ENCODE peak calls at places on chromosome 20, in four cellular contexts. A is kidney, R is transverse colon, G is fibroblast of lung. I is an unnamed sample.

GRCh38 chr20:49685809-49686208 is 27.9 kb downstream of the B4GALT5 start:
- DNase-seq in A (no peak), R (no peak), G (peak), I (peak)

GRCh38 chr20:31595654-31596411 is 9.3 kb upstream of the ID1 start:
- DNase-seq in A (peak), R (peak), G (peak), I (peak)

GRCh38 chr20:289693-290080 is 863 bp downstream of the C20orf96 start:
- DNase-seq in A (peak), R (no peak), G (no peak), I (no peak)

GRCh38 chr20:24735263-24735662 is 213.8 kb upstream of the CST7 start:
- DNase-seq in A (no peak), R (no peak), G (peak), I (no peak)

GRCh38 chr20:44111712-44112335 is 75.2 kb downstream of the JPH2 start:
- DNase-seq in A (no peak), R (peak), G (peak), I (peak)

GRCh38 chr20:19937651-19938420 is 79.3 kb upstream of the NAA20 start:
- DNase-seq in A (no peak), R (no peak), G (no peak), I (no peak)

GRCh38 chr20:49701313-49701731 is 12.4 kb downstream of the B4GALT5 start:
- DNase-seq in A (no peak), R (no peak), G (peak), I (peak)

GRCh38 chr20:49482621-49483017 is at the start of gene KCNB1:
- DNase-seq in A (peak), R (peak), G (peak), I (peak)

GRCh38 chr20:58716476-58717277 is 24.1 kb downstream of the NPEPL1 start:
- DNase-seq in A (peak), R (peak), G (peak), I (no peak)

GRCh38 chr20:55216525-55217242 is 741.3 kb downstream of the DOK5 start:
- DNase-seq in A (no peak), R (no peak), G (peak), I (peak)

GRCh38 chr20:44961868-44962267 is 1.7 kb upstream of the TOMM34 start:
- DNase-seq in A (no peak), R (no peak), G (peak), I (peak)

GRCh38 chr20:42483694-42484303 is 705.9 kb downstream of the PTPRT start:
- DNase-seq in A (no peak), R (peak), G (no peak), I (no peak)

GRCh38 chr20:53316221-53316937 is 277.3 kb downstream of the ZNF217 start:
- DNase-seq in A (no peak), R (no peak), G (peak), I (no peak)

GRCh38 chr20:62616728-62617621 is 25.3 kb upstream of the SLCO4A1 start:
- DNase-seq in A (peak), R (peak), G (peak), I (peak)

GRCh38 chr20:50412069-50412468 is 98.1 kb upstream of the PTPN1 start:
- DNase-seq in A (peak), R (peak), G (no peak), I (no peak)

GRCh38 chr20:3811421-3812258 is 8.7 kb upstream of the AP5S1 start:
- DNase-seq in A (peak), R (peak), G (peak), I (peak)

GRCh38 chr20:49367113-49367512 is 89.3 kb upstream of the ZNFX1 start:
- DNase-seq in A (no peak), R (no peak), G (no peak), I (no peak)

GRCh38 chr20:1669304-1669703 is 11.7 kb upstream of the SIRPG start:
- DNase-seq in A (no peak), R (no peak), G (peak), I (peak)

GRCh38 chr20:46401478-46401860 is 4.9 kb downstream of the ELMO2 start:
- DNase-seq in A (no peak), R (no peak), G (no peak), I (no peak)
- H3K4me3 ChIP-seq in A (no peak), R (no peak), G (peak), I (no peak)

DNA sequence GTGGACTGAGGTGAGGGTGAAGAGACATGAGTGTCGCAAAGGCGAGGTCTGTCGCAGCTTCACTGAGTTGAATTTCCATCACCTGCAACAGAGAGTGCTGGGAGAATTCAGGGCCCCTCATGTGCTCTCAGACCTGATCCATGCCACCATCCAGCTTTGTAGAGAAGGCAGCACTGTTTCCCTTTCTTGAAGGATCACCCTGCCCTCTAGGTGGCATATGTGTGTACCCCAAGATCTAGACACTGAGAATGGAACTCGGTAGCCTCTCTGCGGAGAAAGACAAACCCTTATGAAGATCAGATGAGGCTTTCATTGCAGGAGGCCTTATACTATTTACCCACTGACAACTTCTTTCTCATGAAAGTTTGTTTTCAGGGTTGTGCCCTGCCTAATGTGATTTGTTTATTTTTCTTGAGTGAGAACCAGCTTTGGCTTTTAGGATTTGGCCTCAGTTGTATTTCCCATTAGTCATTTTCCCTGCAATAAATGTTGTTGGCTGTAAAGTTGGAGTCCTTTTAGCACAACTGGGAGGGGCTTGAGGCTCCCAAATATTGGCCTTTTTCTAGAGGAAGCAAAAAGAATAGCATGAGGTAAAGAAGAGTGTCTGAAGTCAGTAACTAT is 811.3 kb downstream of the DHX35 start:
- DNase-seq in A (no peak), R (no peak), G (peak), I (peak)
- TF ChIP-seq CTCF in A (no peak), R (no peak), G (no peak), I (no peak)

GRCh38 chr20:38164069-38164468 is 1.0 kb downstream of the TGM2 start:
- DNase-seq in A (peak), R (no peak), G (no peak), I (no peak)
- H3K4me3 ChIP-seq in A (peak), R (no peak), G (peak), I (no peak)

DNA sequence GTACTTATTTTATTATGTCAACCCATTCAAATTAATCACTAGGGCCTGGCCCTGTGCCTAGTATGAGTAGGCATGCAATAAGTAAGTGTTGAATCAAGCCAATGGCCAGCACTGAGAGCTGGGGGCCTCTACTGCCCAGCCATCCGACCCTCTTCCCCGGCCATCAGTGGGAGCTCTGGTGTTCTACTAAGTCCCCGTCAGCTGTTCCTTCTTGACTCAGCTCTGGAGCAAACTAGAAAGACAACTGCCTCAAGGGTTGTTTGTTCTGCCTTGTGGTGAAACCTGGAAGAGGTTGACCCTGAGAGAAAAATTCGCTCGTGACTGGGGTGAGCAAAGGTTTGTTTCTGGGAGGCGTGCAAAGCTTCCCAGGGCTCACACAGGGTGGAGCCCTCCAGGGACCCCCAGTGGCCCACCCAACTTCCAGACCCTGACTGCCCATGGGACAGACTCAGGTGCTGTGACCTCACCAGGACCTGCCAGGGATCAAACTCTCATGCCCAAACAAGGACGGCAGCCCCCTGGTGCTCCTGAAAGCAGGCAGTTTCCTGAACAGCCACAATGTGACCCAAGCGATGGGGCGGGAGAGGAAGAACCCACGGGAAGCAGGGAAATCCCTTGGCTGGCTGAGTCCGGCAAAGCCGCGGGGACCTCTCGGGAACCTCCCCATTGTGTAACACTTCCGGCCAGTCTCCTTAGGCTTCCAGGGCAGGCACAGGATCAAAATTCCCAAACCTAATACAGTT is 50.4 kb downstream of the BANF2 start:
- DNase-seq in A (peak), R (peak), G (peak), I (peak)
- TF ChIP-seq CTCF in A (no peak), R (no peak), G (no peak), I (no peak)

GRCh38 chr20:13996265-13996664 is 949 bp downstream of the MACROD2 start:
- DNase-seq in A (no peak), R (no peak), G (no peak), I (no peak)

GRCh38 chr20:13995086-13995665 is at the start of gene MACROD2:
- DNase-seq in A (peak), R (peak), G (peak), I (peak)

GRCh38 chr20:13990465-13990864 is at the start of gene SEL1L2:
- DNase-seq in A (no peak), R (no peak), G (no peak), I (no peak)

GRCh38 chr20:13991311-13991710 is 897 bp upstream of the SEL1L2 start:
- DNase-seq in A (no peak), R (no peak), G (no peak), I (no peak)

DNA sequence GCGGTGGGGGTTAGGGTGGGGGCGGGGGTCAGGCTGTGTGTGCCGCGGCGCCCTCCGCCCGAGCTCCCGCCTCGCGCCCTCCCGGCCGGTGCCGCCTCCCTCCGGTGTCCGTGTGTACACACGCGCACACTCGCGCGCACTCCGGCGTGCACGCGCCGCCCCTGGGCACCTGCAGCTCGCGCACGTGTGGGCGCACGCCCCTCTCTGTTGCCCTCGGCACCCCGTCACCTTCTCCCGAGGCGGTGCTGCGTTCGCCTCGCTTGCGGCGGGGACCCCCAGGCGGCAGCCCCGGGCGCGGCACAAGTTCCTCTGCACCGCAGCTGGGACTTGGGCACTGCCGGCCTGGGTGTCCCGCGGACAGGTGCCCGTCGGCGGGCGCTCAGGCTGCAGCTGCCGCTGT is 525 bp downstream of the MACROD2 start:
- DNase-seq in A (peak), R (peak), G (no peak), I (no peak)
- H3K4me3 ChIP-seq in A (peak), R (peak), G (peak), I (peak)

GRCh38 chr20:13644010-13644409 is 5.3 kb upstream of the TASP1 start:
- DNase-seq in A (no peak), R (no peak), G (peak), I (peak)
- TF ChIP-seq CTCF in A (no peak), R (no peak), G (peak), I (no peak)

DNA sequence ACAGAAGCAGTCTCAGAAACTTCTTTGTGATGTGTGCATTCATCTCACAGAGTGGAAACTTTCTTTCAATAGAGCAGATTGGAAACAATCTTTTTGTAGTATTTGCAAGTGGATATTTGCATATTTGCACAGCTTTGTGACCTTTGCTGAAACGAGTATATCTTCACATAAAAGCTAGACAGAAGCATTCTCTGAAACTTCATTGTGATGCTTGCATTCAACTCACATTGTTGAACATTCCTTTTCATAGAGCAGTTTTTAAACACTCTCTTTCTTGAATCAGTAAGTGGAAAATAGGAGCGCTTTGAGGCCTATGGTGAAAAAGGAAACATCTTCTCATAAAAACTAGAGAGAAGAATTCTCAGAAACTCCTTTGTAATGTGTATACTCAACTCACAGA is 657.9 kb upstream of the ZNF337 start:
- DNase-seq in A (no peak), R (no peak), G (no peak), I (no peak)
- H3K4me3 ChIP-seq in A (no peak), R (no peak), G (no peak), I (no peak)

DNA sequence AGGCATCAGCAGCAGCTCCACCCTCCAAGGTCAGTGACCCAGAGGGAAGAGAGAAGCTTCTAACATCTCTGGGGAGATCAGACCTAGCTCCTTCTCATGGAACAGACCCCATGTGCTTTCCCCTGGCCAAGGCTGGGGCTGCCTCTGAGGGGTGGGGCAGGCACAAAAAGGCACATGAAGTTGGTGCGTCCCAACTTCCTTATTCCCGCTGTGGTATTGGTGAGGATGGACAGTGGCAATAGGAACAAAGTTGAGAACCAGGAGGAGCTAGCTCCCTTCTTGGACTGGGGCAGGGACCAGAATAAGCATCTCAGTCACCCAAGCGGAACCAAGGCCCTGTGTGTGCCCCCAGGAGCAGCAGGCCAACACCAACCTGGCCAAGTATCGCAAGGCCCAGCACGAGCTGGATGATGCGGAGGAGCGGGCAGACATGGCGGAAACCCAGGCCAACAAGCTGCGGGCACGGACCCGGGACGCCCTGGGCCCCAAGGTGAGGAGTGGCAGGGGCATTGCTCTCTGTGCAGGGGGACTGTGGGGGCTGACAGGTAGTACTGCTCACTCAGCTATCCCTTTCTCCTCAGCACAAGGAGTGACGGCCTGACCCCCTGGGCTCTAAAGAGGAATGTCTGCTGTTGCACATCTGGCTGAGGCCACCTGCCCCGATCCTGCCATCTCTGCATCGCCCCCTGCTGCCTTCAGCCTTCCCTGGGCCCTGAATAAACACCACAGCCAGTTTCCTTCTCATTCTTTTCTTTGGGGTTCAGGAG is 46.1 kb downstream of the MYH7B start:
- DNase-seq in A (peak), R (no peak), G (no peak), I (no peak)
- TF ChIP-seq CTCF in A (no peak), R (no peak), G (peak), I (peak)

I was measured in fibroblast of mammary gland.